ENCODE peak calls at places on chromosomes 5 and 9, in five cellular contexts. B is astrocyte of the spinal cord, V is anterior cingulate cortex, I is GM12864, U is memory B cell. M is an unnamed sample.

GRCh38 chr5:54401515-54401914 is 54.0 kb upstream of the HSPB3 start:
- DNase-seq in V (no peak), U (no peak), I (peak), B (no peak), M (no peak)

GRCh38 chr5:172839669-172840068 is 5.6 kb downstream of the ERGIC1 start:
- DNase-seq in I (no peak), B (no peak), V (no peak), U (no peak), M (no peak)

GRCh38 chr9:91047993-91048607 is 246.5 kb downstream of the SYK start:
- DNase-seq in U (no peak), I (no peak), V (no peak), B (peak), M (peak)

GRCh38 chr9:115411993-115412452 is 294.1 kb upstream of the TNC start:
- DNase-seq in I (no peak), V (no peak), U (no peak), B (peak), M (no peak)

GRCh38 chr9:79011461-79011860 is 560.3 kb upstream of the TLE4 start:
- DNase-seq in I (no peak), B (no peak), V (no peak), U (no peak), M (no peak)

GRCh38 chr5:168455201-168455600 is 31.1 kb upstream of the RARS1 start:
- DNase-seq in V (no peak), B (no peak), U (no peak), I (no peak), M (no peak)

GRCh38 chr9:116383133-116383532 is 229.5 kb downstream of the PAPPA start:
- DNase-seq in I (no peak), V (no peak), B (no peak), U (no peak), M (no peak)

GRCh38 chr5:179869101-179869500 is 10.5 kb upstream of the MRNIP start:
- DNase-seq in V (no peak), U (no peak), B (no peak), I (no peak), M (no peak)

GRCh38 chr5:56148453-56148971 is 84.6 kb downstream of the ANKRD55 start:
- DNase-seq in V (no peak), B (peak), U (no peak), I (peak), M (no peak)

GRCh38 chr9:127763918-127764384 is 14.5 kb downstream of the SH2D3C start:
- DNase-seq in U (no peak), B (no peak), I (no peak), V (no peak), M (peak)

GRCh38 chr9:96450613-96451544 is 910 bp downstream of the HABP4 start:
- DNase-seq in B (peak), V (peak), U (peak), I (no peak), M (peak)

GRCh38 chr9:120522032-120522431 is 57.9 kb downstream of the CDK5RAP2 start:
- DNase-seq in V (no peak), B (no peak), U (no peak), I (no peak), M (no peak)

GRCh38 chr9:137694962-137695875 is 76.4 kb downstream of the EHMT1 start:
- DNase-seq in V (peak), U (no peak), I (no peak), B (no peak), M (peak)